ENCODE peak calls at places on chromosomes 5 and 9, in five cellular contexts. Y, I, T, L and W are unnamed samples.
A peak's percentile ranks its signal among the peaks of the same experiment; 100 is the strongest.

GRCh38 chr9:131539223-131539923 is 6.0 kb upstream of the PRRT1B start:
- DNase-seq in L (no peak), Y (no peak), I (no peak), T (no peak), W (no peak)

GRCh38 chr9:118595719-118596305 is 773.4 kb downstream of the BRINP1 start:
- DNase-seq in I (no peak), L (no peak), T (peak; percentile 17), Y (peak; percentile 7), W (no peak)

GRCh38 chr9:76691761-76692313 is 72.4 kb upstream of the PCA3 start:
- DNase-seq in T (no peak), Y (peak; percentile 38), I (no peak), L (no peak), W (no peak)

GRCh38 chr5:169020102-169020501 is 280.8 kb downstream of the SLIT3 start:
- DNase-seq in Y (no peak), L (no peak), I (no peak), T (no peak), W (no peak)

GRCh38 chr5:39198080-39198479 is 21.3 kb downstream of the FYB1 start:
- DNase-seq in T (peak; percentile 67), I (no peak), Y (no peak), L (no peak), W (no peak)

GRCh38 chr9:112174223-112174964 is 703 bp downstream of the SUSD1 start:
- DNase-seq in L (no peak), Y (peak; percentile 87), T (peak; percentile 68), I (no peak), W (no peak)

GRCh38 chr5:113266913-113267227 is 167.9 kb downstream of the TSSK1B start:
- DNase-seq in I (no peak), T (no peak), L (no peak), Y (no peak), W (no peak)

GRCh38 chr5:142012792-142013388 is at the start of gene GNPDA1:
- DNase-seq in I (peak; percentile 87), T (peak; percentile 88), L (peak; percentile 75), Y (peak; percentile 87), W (peak; percentile 90)

GRCh38 chr5:127294829-127295228 is 4.2 kb downstream of the MEGF10 start:
- DNase-seq in I (no peak), L (no peak), Y (no peak), T (no peak), W (no peak)

GRCh38 chr9:98807070-98807810 is at the start of gene GALNT12:
- DNase-seq in I (no peak), Y (peak; percentile 74), T (peak; percentile 52), L (no peak), W (no peak)

DNA sequence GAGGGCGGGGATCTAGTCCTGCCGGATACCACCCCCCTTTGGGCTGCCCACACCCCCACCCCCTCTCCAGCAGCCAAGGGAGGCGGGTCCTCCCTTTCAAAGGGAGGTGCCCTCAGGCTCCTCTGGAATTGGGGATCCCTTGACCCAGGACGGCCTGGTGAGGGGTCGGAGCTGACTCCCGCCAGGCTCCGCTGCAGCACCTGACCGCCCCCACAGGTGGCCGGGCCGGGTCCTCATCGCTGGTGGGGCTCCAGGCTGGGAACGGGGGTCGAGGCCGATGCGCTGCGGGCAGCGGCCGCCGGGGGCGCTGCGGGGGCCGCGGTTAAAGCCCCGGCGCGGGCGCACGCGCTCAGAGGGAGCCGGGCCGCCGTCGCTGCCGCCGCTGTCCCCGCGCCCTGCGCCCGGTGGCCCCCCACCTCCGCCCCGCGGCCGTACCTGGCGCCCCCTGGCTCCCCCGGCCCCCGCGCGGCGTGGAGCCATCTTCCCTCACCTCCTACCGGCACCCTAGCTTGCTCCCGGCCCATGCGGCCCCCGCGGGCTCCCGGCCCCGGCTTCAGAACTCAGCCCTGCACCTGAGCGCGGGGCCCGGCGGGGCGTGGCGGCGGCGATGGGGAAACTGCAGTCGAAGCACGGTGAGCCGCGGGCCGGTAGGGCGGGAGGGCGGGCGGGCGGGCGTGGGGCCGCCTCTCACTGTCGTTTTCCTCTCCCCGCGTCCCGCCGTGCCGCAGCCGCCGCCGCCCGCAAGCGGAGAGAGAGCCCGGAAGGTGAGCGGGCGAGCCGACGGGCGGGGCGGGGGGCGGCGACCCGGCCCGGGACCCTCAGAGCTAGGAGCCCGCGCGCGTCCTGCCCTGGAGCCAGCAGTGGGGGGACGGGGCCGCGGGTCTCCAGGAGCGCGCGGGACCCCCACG is at the start of gene NKD2:
- DNase-seq in L (no peak), Y (peak; percentile 10), T (peak; percentile 75), I (peak; percentile 76), W (peak; percentile 25)
- TF ChIP-seq POLR2A in L (no peak), Y (no peak), T (peak; percentile 68), I (no peak), W (no peak)

GRCh38 chr5:131379071-131379538 is 115.3 kb downstream of the CDC42SE2 start:
- DNase-seq in T (no peak), Y (no peak), L (no peak), I (no peak), W (no peak)
- TF ChIP-seq EP300 in T (no peak), Y (no peak), L (no peak), I (no peak), W (no peak)

GRCh38 chr5:150404991-150405816 is 7.5 kb downstream of the CD74 start:
- DNase-seq in L (no peak), Y (no peak), T (no peak), I (no peak), W (no peak)

GRCh38 chr5:150406120-150407096 is 6.3 kb downstream of the CD74 start:
- DNase-seq in L (no peak), I (no peak), T (no peak), Y (no peak), W (no peak)

GRCh38 chr5:150409638-150410523 is 2.8 kb downstream of the CD74 start:
- DNase-seq in L (peak; percentile 85), T (peak; percentile 99), Y (peak; percentile 84), I (no peak), W (peak; percentile 72)

GRCh38 chr5:150404121-150404990 is 8.4 kb downstream of the CD74 start:
- DNase-seq in T (no peak), L (no peak), Y (no peak), I (no peak), W (no peak)

GRCh38 chr5:150407097-150407720 is 5.5 kb downstream of the CD74 start:
- DNase-seq in I (no peak), Y (no peak), T (no peak), L (no peak), W (no peak)
- TF ChIP-seq POLR2A in I (no peak), Y (no peak), T (no peak), L (no peak), W (no peak)

GRCh38 chr5:78221964-78222451 is 72.5 kb downstream of the AP3B1 start:
- DNase-seq in T (no peak), L (no peak), I (no peak), Y (peak; percentile 15), W (no peak)
- TF ChIP-seq EP300 in T (no peak), L (no peak), I (no peak), Y (no peak), W (no peak)

GRCh38 chr5:88875609-88876234 is 7.3 kb downstream of the MEF2C start:
- DNase-seq in T (no peak), Y (no peak), I (no peak), L (no peak), W (no peak)
- TF ChIP-seq POLR2A in T (no peak), Y (no peak), I (no peak), L (no peak), W (no peak)

GRCh38 chr9:137070201-137070905 is at the start of gene SAPCD2:
- DNase-seq in T (peak; percentile 86), I (peak; percentile 95), L (peak; percentile 66), Y (peak; percentile 90), W (peak; percentile 61)
- TF ChIP-seq EP300 in T (no peak), I (no peak), L (no peak), Y (no peak), W (no peak)